ENCODE peak calls at places on chromosomes 3 and 15, in ten cellular contexts. E, L, P, W, O, I, C, M, V and U are unnamed samples.
A peak's percentile ranks its signal among the peaks of the same experiment; 100 is the strongest.

GRCh38 chr3:106711650-106712049 is 665.6 kb upstream of the CCDC54 start:
- DNase-seq in E (no peak), L (no peak), P (peak; percentile 32), W (no peak), O (peak; percentile 35), I (no peak), C (no peak), M (peak; percentile 78), V (no peak), U (peak; percentile 81)

GRCh38 chr3:18045296-18045880 is 303.0 kb upstream of the TBC1D5 start:
- DNase-seq in E (no peak), L (no peak), P (no peak), W (no peak), O (no peak), I (no peak), C (no peak), M (no peak), V (no peak), U (no peak)

GRCh38 chr15:70186152-70186551 is 88.4 kb upstream of the TLE3 start:
- DNase-seq in E (no peak), L (no peak), P (peak; percentile 68), W (no peak), O (peak; percentile 42), I (no peak), C (no peak), M (no peak), V (peak; percentile 35), U (no peak)

GRCh38 chr15:90681056-90681455 is 36.1 kb upstream of the BLM start:
- DNase-seq in E (no peak), L (no peak), P (no peak), W (no peak), O (no peak), I (no peak), C (no peak), M (no peak), V (no peak), U (no peak)

GRCh38 chr3:73658227-73658626 is 33.5 kb upstream of the PDZRN3 start:
- DNase-seq in E (no peak), L (no peak), P (no peak), W (no peak), O (no peak), I (no peak), C (no peak), M (no peak), V (no peak), U (no peak)

GRCh38 chr15:95557226-95558046 is 773.1 kb upstream of the NR2F2 start:
- DNase-seq in E (peak; percentile 88), L (peak; percentile 53), P (peak; percentile 90), W (peak; percentile 32), O (peak; percentile 96), I (no peak), C (no peak), M (peak; percentile 95), V (peak; percentile 92), U (peak; percentile 97)

GRCh38 chr15:67551207-67551743 is 8.8 kb downstream of the MAP2K5 start:
- DNase-seq in E (no peak), L (no peak), P (no peak), W (no peak), O (no peak), I (no peak), C (no peak), M (no peak), V (no peak), U (no peak)

GRCh38 chr3:41715376-41715775 is 246.5 kb downstream of the ULK4 start:
- DNase-seq in E (no peak), L (no peak), P (no peak), W (no peak), O (no peak), I (no peak), C (no peak), M (no peak), V (no peak), U (no peak)

GRCh38 chr15:101011582-101011981 is 92.4 kb downstream of the LRRK1 start:
- DNase-seq in E (no peak), L (no peak), P (no peak), W (no peak), O (no peak), I (no peak), C (no peak), M (no peak), V (no peak), U (no peak)

GRCh38 chr15:101014276-101014675 is 95.1 kb downstream of the LRRK1 start:
- DNase-seq in E (no peak), L (peak; percentile 9), P (no peak), W (no peak), O (no peak), I (no peak), C (no peak), M (no peak), V (no peak), U (no peak)

GRCh38 chr15:101012326-101013040 is 93.3 kb downstream of the LRRK1 start:
- DNase-seq in E (no peak), L (peak; percentile 9), P (no peak), W (no peak), O (no peak), I (no peak), C (no peak), M (no peak), V (no peak), U (no peak)

GRCh38 chr15:101013769-101014223 is 94.6 kb downstream of the LRRK1 start:
- DNase-seq in E (no peak), L (peak; percentile 11), P (no peak), W (no peak), O (no peak), I (no peak), C (no peak), M (no peak), V (no peak), U (no peak)

GRCh38 chr15:101013151-101013550 is 94.0 kb downstream of the LRRK1 start:
- DNase-seq in E (no peak), L (no peak), P (no peak), W (no peak), O (no peak), I (no peak), C (no peak), M (no peak), V (no peak), U (no peak)
- TF ChIP-seq CTCF in E (no peak), L (no peak), P (no peak), W (no peak), O (no peak), I (no peak), C (no peak), M (no peak), V (no peak), U (no peak)

GRCh38 chr3:112303811-112304325 is 9.9 kb upstream of the SLC9C1 start:
- DNase-seq in E (no peak), L (no peak), P (peak; percentile 39), W (no peak), O (peak; percentile 35), I (peak; percentile 41), C (no peak), M (peak; percentile 28), V (peak; percentile 20), U (peak; percentile 58)

GRCh38 chr3:112302061-112302830 is 8.2 kb upstream of the SLC9C1 start:
- DNase-seq in E (no peak), L (no peak), P (peak; percentile 22), W (no peak), O (peak; percentile 67), I (no peak), C (no peak), M (peak; percentile 47), V (peak; percentile 23), U (no peak)

GRCh38 chr3:112302881-112303761 is 9.1 kb upstream of the SLC9C1 start:
- DNase-seq in E (no peak), L (no peak), P (peak; percentile 52), W (no peak), O (peak; percentile 31), I (no peak), C (no peak), M (peak; percentile 11), V (no peak), U (no peak)

GRCh38 chr3:112306825-112307224 is 12.8 kb upstream of the SLC9C1 start:
- DNase-seq in E (no peak), L (no peak), P (no peak), W (no peak), O (no peak), I (no peak), C (no peak), M (no peak), V (no peak), U (no peak)

GRCh38 chr3:112304611-112305010 is 10.6 kb upstream of the SLC9C1 start:
- DNase-seq in E (no peak), L (no peak), P (no peak), W (no peak), O (peak; percentile 26), I (no peak), C (no peak), M (peak; percentile 13), V (no peak), U (peak; percentile 15)
- H3K4me3 ChIP-seq in E (no peak overlapping the region), L (no peak overlapping the region), P (no peak overlapping the region), W (no peak overlapping the region), O (no peak overlapping the region), I (no peak overlapping the region), C (peak overlapping the region; percentile 47), M (no peak overlapping the region), V (no peak overlapping the region), U (no peak overlapping the region)

GRCh38 chr3:20739814-20740213 is 553.8 kb upstream of the SGO1 start:
- DNase-seq in E (no peak), L (no peak), P (no peak), W (no peak), O (peak; percentile 8), I (no peak), C (no peak), M (no peak), V (no peak), U (no peak)
- TF ChIP-seq CTCF in E (no peak), L (no peak), P (no peak), W (no peak), O (peak; percentile 13), I (no peak), C (no peak), M (no peak), V (no peak), U (no peak)

GRCh38 chr3:117393801-117394200 is 684.2 kb downstream of the TUSC7 start:
- DNase-seq in E (no peak), L (no peak), P (no peak), W (no peak), O (no peak), I (no peak), C (no peak), M (no peak), V (no peak), U (no peak)

GRCh38 chr3:117399311-117400068 is 689.9 kb downstream of the TUSC7 start:
- DNase-seq in E (no peak), L (no peak), P (no peak), W (no peak), O (peak; percentile 16), I (no peak), C (no peak), M (peak; percentile 82), V (peak; percentile 28), U (peak; percentile 50)

GRCh38 chr3:117393119-117393518 is 683.5 kb downstream of the TUSC7 start:
- DNase-seq in E (no peak), L (no peak), P (no peak), W (no peak), O (peak; percentile 18), I (no peak), C (no peak), M (peak; percentile 85), V (no peak), U (peak; percentile 58)

GRCh38 chr3:117400303-117400702 is 690.7 kb downstream of the TUSC7 start:
- DNase-seq in E (no peak), L (no peak), P (no peak), W (no peak), O (no peak), I (no peak), C (no peak), M (no peak), V (no peak), U (no peak)

DNA sequence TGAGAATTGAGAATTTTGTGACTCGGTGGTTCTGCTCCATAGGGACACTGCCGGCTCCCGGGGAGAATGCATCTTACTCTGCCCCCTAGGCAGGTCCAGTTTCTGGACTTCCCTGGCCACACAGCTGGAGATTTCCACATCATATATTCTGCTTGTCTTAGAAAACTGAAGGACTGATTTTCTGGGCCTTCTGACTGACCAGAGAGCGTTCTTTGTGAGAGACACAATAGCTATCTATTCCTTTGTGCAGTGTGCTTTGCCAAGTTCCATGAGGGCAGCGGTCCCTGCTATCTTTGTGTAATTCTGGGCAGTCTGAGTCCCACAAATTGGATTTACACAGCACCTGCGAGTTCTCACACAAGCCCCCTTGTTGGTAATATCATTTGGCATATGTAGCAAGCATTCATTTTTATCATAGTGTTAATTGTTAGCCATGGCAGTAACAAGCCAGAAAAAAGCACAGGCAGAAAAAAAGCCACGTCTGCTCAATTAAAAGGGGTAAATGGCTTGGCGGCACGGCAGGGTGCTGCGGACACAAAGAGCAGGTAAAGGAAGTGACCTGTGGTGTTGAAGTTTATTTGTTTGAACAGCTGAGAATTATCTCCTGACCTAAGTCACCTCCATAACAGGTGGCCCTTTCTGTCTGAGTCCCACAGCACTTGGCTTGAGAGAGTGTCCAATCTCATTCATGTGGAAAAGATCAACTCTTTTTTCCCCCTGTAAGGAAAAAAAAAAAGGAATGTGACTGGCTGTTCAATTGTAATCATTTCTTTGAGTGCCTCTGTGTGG is 688.8 kb downstream of the TUSC7 start:
- DNase-seq in E (no peak), L (no peak), P (no peak), W (no peak), O (no peak), I (no peak), C (no peak), M (no peak), V (no peak), U (no peak)
- H3K4me3 ChIP-seq in E (no peak overlapping the region), L (no peak overlapping the region), P (no peak overlapping the region), W (no peak overlapping the region), O (no peak overlapping the region), I (no peak overlapping the region), C (no peak overlapping the region), M (no peak overlapping the region), V (no peak overlapping the region), U (no peak overlapping the region)